ENCODE peak calls at places on chromosomes 3 and 15, in seven cellular contexts. C, I, N, T, A, Z and E are unnamed samples.

GRCh38 chr3:27521179-27521871 is 37.1 kb upstream of the SLC4A7 start:
- DNase-seq in C (no peak), I (peak), N (no peak), T (peak), A (no peak), Z (peak), E (no peak)

GRCh38 chr3:17238029-17238428 is 353.3 kb downstream of the PLCL2 start:
- DNase-seq in C (no peak), I (no peak), N (no peak), T (peak), A (peak), Z (no peak), E (no peak)

GRCh38 chr3:45936261-45936660 is 7.0 kb upstream of the CXCR6 start:
- DNase-seq in C (no peak), I (no peak), N (no peak), T (no peak), A (no peak), Z (no peak), E (no peak)

GRCh38 chr3:168341192-168341816 is 245.6 kb upstream of the GOLIM4 start:
- DNase-seq in C (no peak), I (no peak), N (no peak), T (peak), A (no peak), Z (no peak), E (no peak)

GRCh38 chr3:100737334-100737733 is 28.0 kb downstream of the TFG start:
- DNase-seq in C (no peak), I (peak), N (no peak), T (peak), A (peak), Z (peak), E (peak)

GRCh38 chr3:49406571-49407565 is 4.9 kb downstream of the RHOA start:
- DNase-seq in C (no peak), I (no peak), N (no peak), T (no peak), A (no peak), Z (no peak), E (no peak)

GRCh38 chr15:89179966-89180875 is 41.2 kb downstream of the RLBP1 start:
- DNase-seq in C (no peak), I (no peak), N (no peak), T (peak), A (no peak), Z (no peak), E (no peak)

GRCh38 chr15:62264196-62264595 is 99.1 kb upstream of the C2CD4B start:
- DNase-seq in C (no peak), I (no peak), N (no peak), T (no peak), A (no peak), Z (no peak), E (no peak)

GRCh38 chr3:101829066-101829830 is 20.1 kb upstream of the NFKBIZ start:
- DNase-seq in C (no peak), I (no peak), N (no peak), T (peak), A (no peak), Z (no peak), E (peak)

GRCh38 chr3:72344256-72345046 is 503.8 kb downstream of the SHQ1 start:
- DNase-seq in C (no peak), I (no peak), N (no peak), T (no peak), A (no peak), Z (no peak), E (no peak)

GRCh38 chr3:187211532-187212274 is 14.4 kb downstream of the RTP1 start:
- DNase-seq in C (no peak), I (no peak), N (no peak), T (peak), A (no peak), Z (no peak), E (no peak)

GRCh38 chr15:45802140-45802539 is 167.3 kb downstream of the SQOR start:
- DNase-seq in C (no peak), I (peak), N (no peak), T (no peak), A (no peak), Z (no peak), E (peak)

GRCh38 chr3:64056616-64057165 is 33.4 kb upstream of the PSMD6 start:
- DNase-seq in C (no peak), I (no peak), N (no peak), T (peak), A (no peak), Z (no peak), E (no peak)

GRCh38 chr3:30655187-30655812 is 48.9 kb downstream of the TGFBR2 start:
- DNase-seq in C (no peak), I (no peak), N (no peak), T (peak), A (no peak), Z (peak), E (no peak)

GRCh38 chr3:73029321-73029796 is 32.1 kb upstream of the EBLN2 start:
- DNase-seq in C (no peak), I (peak), N (no peak), T (peak), A (no peak), Z (peak), E (no peak)

GRCh38 chr3:110727056-110727455 is 344.6 kb upstream of the NECTIN3 start:
- DNase-seq in C (no peak), I (no peak), N (no peak), T (no peak), A (no peak), Z (no peak), E (no peak)

GRCh38 chr3:106629215-106629832 is 747.9 kb upstream of the CCDC54 start:
- DNase-seq in C (no peak), I (no peak), N (no peak), T (no peak), A (no peak), Z (peak), E (no peak)

GRCh38 chr15:77033729-77034619 is 36.9 kb downstream of the TSPAN3 start:
- DNase-seq in C (no peak), I (no peak), N (no peak), T (no peak), A (no peak), Z (no peak), E (no peak)

GRCh38 chr3:71972031-71972430 is 187.1 kb upstream of the PROK2 start:
- DNase-seq in C (no peak), I (no peak), N (no peak), T (no peak), A (no peak), Z (no peak), E (no peak)

GRCh38 chr15:100767002-100767825 is 112.4 kb upstream of the ALDH1A3 start:
- DNase-seq in C (no peak), I (no peak), N (no peak), T (no peak), A (no peak), Z (no peak), E (no peak)

GRCh38 chr3:45546636-45547201 is 47.8 kb upstream of the LIMD1 start:
- DNase-seq in C (peak), I (peak), N (peak), T (no peak), A (peak), Z (no peak), E (peak)

GRCh38 chr3:35663471-35663870 is 24.1 kb downstream of the ARPP21 start:
- DNase-seq in C (no peak), I (no peak), N (no peak), T (no peak), A (peak), Z (no peak), E (no peak)

GRCh38 chr3:50256978-50257890 is 11.7 kb upstream of the SEMA3B start:
- DNase-seq in C (peak), I (peak), N (peak), T (no peak), A (peak), Z (peak), E (peak)

GRCh38 chr3:107172411-107172810 is 204.8 kb upstream of the CCDC54 start:
- DNase-seq in C (no peak), I (no peak), N (no peak), T (no peak), A (no peak), Z (no peak), E (no peak)

GRCh38 chr3:181880339-181880738 is 168.6 kb downstream of the SOX2 start:
- DNase-seq in C (no peak), I (no peak), N (no peak), T (no peak), A (no peak), Z (no peak), E (peak)

GRCh38 chr3:133865136-133865855 is 30.4 kb downstream of the RAB6B start:
- DNase-seq in C (peak), I (no peak), N (no peak), T (no peak), A (peak), Z (no peak), E (no peak)

GRCh38 chr3:73235768-73236167 is 174.3 kb downstream of the EBLN2 start:
- DNase-seq in C (peak), I (no peak), N (no peak), T (no peak), A (no peak), Z (no peak), E (no peak)

GRCh38 chr15:54304321-54304720 is 326.1 kb downstream of the UNC13C start:
- DNase-seq in C (no peak), I (no peak), N (no peak), T (no peak), A (no peak), Z (no peak), E (no peak)

GRCh38 chr3:196726788-196727675 is 12.6 kb upstream of the PAK2 start:
- DNase-seq in C (no peak), I (no peak), N (no peak), T (peak), A (no peak), Z (peak), E (no peak)

GRCh38 chr3:192907784-192908183 is 9.9 kb downstream of the MB21D2 start:
- DNase-seq in C (no peak), I (no peak), N (no peak), T (no peak), A (no peak), Z (no peak), E (no peak)

GRCh38 chr3:192904632-192905289 is 12.9 kb downstream of the MB21D2 start:
- DNase-seq in C (no peak), I (no peak), N (no peak), T (no peak), A (no peak), Z (no peak), E (no peak)

GRCh38 chr3:192902481-192903023 is 15.1 kb downstream of the MB21D2 start:
- DNase-seq in C (no peak), I (no peak), N (no peak), T (no peak), A (no peak), Z (no peak), E (peak)

GRCh38 chr3:192906940-192907339 is 10.7 kb downstream of the MB21D2 start:
- DNase-seq in C (no peak), I (no peak), N (no peak), T (no peak), A (no peak), Z (no peak), E (no peak)

GRCh38 chr3:192905980-192906678 is 11.5 kb downstream of the MB21D2 start:
- DNase-seq in C (no peak), I (no peak), N (no peak), T (no peak), A (peak), Z (no peak), E (no peak)
- H3K4me2 ChIP-seq in C (no peak), I (no peak), N (no peak), T (no peak), A (peak), Z (no peak), E (no peak)

DNA sequence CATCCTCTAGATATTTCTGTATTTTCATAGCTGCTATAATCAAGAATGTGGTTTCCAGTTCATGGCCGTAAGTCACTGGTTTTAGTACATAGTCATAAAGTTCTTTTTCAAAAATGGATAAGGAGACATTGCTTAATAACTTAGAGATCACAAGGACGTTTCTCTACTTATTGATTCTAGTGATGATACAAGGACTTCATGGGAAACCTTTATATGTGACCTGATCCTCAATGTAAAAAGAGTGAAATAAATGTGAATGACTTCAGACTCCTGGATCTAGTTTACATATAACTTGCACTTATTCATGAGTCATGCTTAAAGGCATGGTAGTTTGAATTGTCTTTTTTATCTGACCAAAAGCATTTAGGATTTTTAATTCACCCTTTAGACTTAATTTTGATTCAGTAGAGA is 35.2 kb downstream of the TSC22D2 start:
- DNase-seq in C (no peak), I (no peak), N (no peak), T (peak), A (no peak), Z (no peak), E (no peak)
- H3K4me2 ChIP-seq in C (no peak), I (no peak), N (no peak), T (peak), A (no peak), Z (no peak), E (no peak)

GRCh38 chr15:78621810-78622402 is 1.1 kb upstream of the CHRNA3 start:
- DNase-seq in C (peak), I (no peak), N (no peak), T (no peak), A (no peak), Z (no peak), E (no peak)

GRCh38 chr15:78626611-78627010 is 5.8 kb upstream of the CHRNA3 start:
- DNase-seq in C (no peak), I (no peak), N (no peak), T (no peak), A (no peak), Z (no peak), E (no peak)

GRCh38 chr15:78623786-78624497 is 3.1 kb upstream of the CHRNA3 start:
- DNase-seq in C (peak), I (no peak), N (no peak), T (no peak), A (no peak), Z (no peak), E (no peak)

GRCh38 chr15:78625621-78626280 is 5.0 kb upstream of the CHRNA3 start:
- DNase-seq in C (peak), I (no peak), N (no peak), T (no peak), A (no peak), Z (no peak), E (no peak)

GRCh38 chr15:78624651-78625590 is 4.1 kb upstream of the CHRNA3 start:
- DNase-seq in C (peak), I (no peak), N (no peak), T (no peak), A (no peak), Z (no peak), E (no peak)
- H3K4me2 ChIP-seq in C (no peak), I (no peak), N (no peak), T (no peak), A (no peak), Z (no peak), E (no peak)

GRCh38 chr3:13515036-13515435 is 33.9 kb upstream of the FBLN2 start:
- DNase-seq in C (no peak), I (no peak), N (no peak), T (no peak), A (no peak), Z (no peak), E (no peak)
- H3K4me2 ChIP-seq in C (no peak), I (no peak), N (no peak), T (no peak), A (no peak), Z (no peak), E (no peak)

DNA sequence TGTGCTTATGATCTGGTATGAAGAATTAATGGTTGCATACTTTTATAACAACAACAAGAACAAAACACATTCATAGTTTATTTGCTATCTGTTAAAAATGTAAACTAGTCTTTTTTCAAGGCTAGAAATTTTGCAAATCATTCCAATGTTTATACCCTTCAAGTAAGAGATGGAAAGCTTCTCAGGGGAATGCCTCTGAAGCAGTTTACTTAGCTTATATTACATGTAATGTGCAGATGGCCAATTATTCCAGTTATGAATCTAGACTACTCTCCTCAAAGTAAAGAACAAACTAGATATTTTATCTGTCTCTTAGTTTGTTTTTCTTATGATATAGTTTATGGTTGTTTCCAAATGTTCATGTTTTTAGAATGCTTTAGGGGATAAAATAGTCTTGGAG is 575.5 kb downstream of the NAALADL2 start:
- DNase-seq in C (no peak), I (no peak), N (no peak), T (peak), A (no peak), Z (no peak), E (no peak)
- H3K4me2 ChIP-seq in C (no peak), I (no peak), N (no peak), T (no peak), A (no peak), Z (no peak), E (no peak)

GRCh38 chr15:50053457-50053856 is 65.6 kb downstream of the ATP8B4 start:
- DNase-seq in C (no peak), I (no peak), N (no peak), T (no peak), A (no peak), Z (no peak), E (no peak)

GRCh38 chr15:50051811-50052419 is 67.1 kb downstream of the ATP8B4 start:
- DNase-seq in C (peak), I (peak), N (peak), T (peak), A (peak), Z (peak), E (peak)

GRCh38 chr15:50059203-50059772 is 59.7 kb downstream of the ATP8B4 start:
- DNase-seq in C (no peak), I (no peak), N (no peak), T (no peak), A (no peak), Z (no peak), E (no peak)

GRCh38 chr15:50058231-50058630 is 60.8 kb downstream of the ATP8B4 start:
- DNase-seq in C (no peak), I (no peak), N (no peak), T (peak), A (no peak), Z (peak), E (no peak)

GRCh38 chr15:50055333-50056278 is 63.4 kb downstream of the ATP8B4 start:
- DNase-seq in C (no peak), I (no peak), N (no peak), T (peak), A (no peak), Z (no peak), E (no peak)
- H3K4me2 ChIP-seq in C (no peak), I (no peak), N (no peak), T (peak), A (no peak), Z (no peak), E (no peak)